ENCODE peak calls at places on chromosomes 11 and 22, in six cellular contexts. J, V, X, I, N and C are unnamed samples.

GRCh38 chr11:66113132-66113856 is 43.2 kb downstream of the PACS1 start:
- DNase-seq in J (peak), V (peak), X (no peak), I (no peak), N (peak), C (no peak)

GRCh38 chr11:64121637-64122410 is 44.1 kb downstream of the MACROD1 start:
- DNase-seq in J (no peak), V (peak), X (no peak), I (peak), N (peak), C (no peak)

GRCh38 chr11:86486261-86487030 is 111.8 kb downstream of the CCDC81 start:
- DNase-seq in J (no peak), V (no peak), X (no peak), I (no peak), N (peak), C (no peak)

GRCh38 chr11:36213050-36213840 is 76.0 kb downstream of the COMMD9 start:
- DNase-seq in J (no peak), V (no peak), X (no peak), I (no peak), N (no peak), C (no peak)

GRCh38 chr11:9057032-9057431 is 34.4 kb downstream of the SCUBE2 start:
- DNase-seq in J (no peak), V (no peak), X (no peak), I (no peak), N (no peak), C (no peak)

GRCh38 chr11:111770581-111771134 is 4.5 kb upstream of the PPP2R1B start:
- DNase-seq in J (no peak), V (peak), X (no peak), I (no peak), N (no peak), C (no peak)

GRCh38 chr22:46738961-46739870 is 1.2 kb upstream of the CERK start:
- DNase-seq in J (peak), V (no peak), X (peak), I (no peak), N (peak), C (no peak)

GRCh38 chr11:10366568-10367331 is 61.9 kb downstream of the ADM start:
- DNase-seq in J (peak), V (peak), X (peak), I (peak), N (peak), C (peak)

GRCh38 chr11:107357877-107358276 is 99.7 kb downstream of the CWF19L2 start:
- DNase-seq in J (no peak), V (no peak), X (no peak), I (no peak), N (no peak), C (no peak)

GRCh38 chr11:31492320-31492913 is 17.0 kb downstream of the IMMP1L start:
- DNase-seq in J (no peak), V (no peak), X (no peak), I (peak), N (peak), C (no peak)

GRCh38 chr22:47201186-47201995 is 438.9 kb downstream of the TBC1D22A start:
- DNase-seq in J (no peak), V (no peak), X (peak), I (no peak), N (no peak), C (peak)

GRCh38 chr11:75424396-75424795 is 8.6 kb downstream of the KLHL35 start:
- DNase-seq in J (no peak), V (no peak), X (no peak), I (no peak), N (no peak), C (no peak)

GRCh38 chr11:68213135-68213515 is at the start of gene KMT5B:
- DNase-seq in J (no peak), V (peak), X (peak), I (no peak), N (no peak), C (no peak)

GRCh38 chr11:131661137-131661536 is 290.7 kb downstream of the NTM start:
- DNase-seq in J (no peak), V (no peak), X (no peak), I (no peak), N (peak), C (no peak)

GRCh38 chr22:20258584-20259335 is 9.4 kb downstream of the RTN4R start:
- DNase-seq in J (no peak), V (no peak), X (no peak), I (no peak), N (no peak), C (no peak)

GRCh38 chr11:130449246-130449990 is 973 bp downstream of the ADAMTS15 start:
- DNase-seq in J (no peak), V (no peak), X (no peak), I (no peak), N (peak), C (no peak)

GRCh38 chr11:1654388-1655167 is 25.0 kb downstream of the KRTAP5-5 start:
- DNase-seq in J (no peak), V (no peak), X (no peak), I (no peak), N (no peak), C (no peak)

GRCh38 chr11:27217948-27218410 is 145.0 kb downstream of the CCDC34 start:
- DNase-seq in J (no peak), V (no peak), X (no peak), I (peak), N (peak), C (no peak)

GRCh38 chr11:117664897-117665296 is 132.1 kb downstream of the DSCAML1 start:
- DNase-seq in J (no peak), V (no peak), X (no peak), I (no peak), N (no peak), C (no peak)

GRCh38 chr22:17786435-17787158 is 12.3 kb upstream of the BID start:
- DNase-seq in J (no peak), V (no peak), X (peak), I (no peak), N (peak), C (no peak)

GRCh38 chr22:46030241-46030880 is 53.4 kb upstream of the WNT7B start:
- DNase-seq in J (no peak), V (no peak), X (no peak), I (no peak), N (no peak), C (no peak)

GRCh38 chr11:64852804-64853520 is 8.5 kb upstream of the CDC42BPG start:
- DNase-seq in J (no peak), V (no peak), X (no peak), I (no peak), N (no peak), C (no peak)

GRCh38 chr11:132504501-132505041 is 1027.7 kb downstream of the OPCML start:
- DNase-seq in J (no peak), V (no peak), X (no peak), I (no peak), N (no peak), C (no peak)

GRCh38 chr22:44448271-44448780 is 49.7 kb downstream of the RTL6 start:
- DNase-seq in J (peak), V (peak), X (peak), I (peak), N (peak), C (no peak)

GRCh38 chr22:35684270-35684700 is 33.4 kb upstream of the APOL5 start:
- DNase-seq in J (no peak), V (no peak), X (no peak), I (peak), N (peak), C (no peak)

GRCh38 chr11:2156416-2157182 is 4.4 kb downstream of the INS start:
- DNase-seq in J (peak), V (peak), X (peak), I (no peak), N (peak), C (peak)

GRCh38 chr11:35292290-35292689 is 127.1 kb downstream of the SLC1A2 start:
- DNase-seq in J (no peak), V (no peak), X (no peak), I (no peak), N (no peak), C (no peak)

GRCh38 chr11:44051171-44051570 is 3.4 kb downstream of the ACCSL start:
- DNase-seq in J (no peak), V (no peak), X (no peak), I (no peak), N (no peak), C (no peak)

GRCh38 chr22:45159652-45160462 is 3.9 kb upstream of the NUP50 start:
- DNase-seq in J (peak), V (peak), X (peak), I (no peak), N (peak), C (no peak)

GRCh38 chr22:26825960-26826359 is 168.6 kb downstream of the MIAT start:
- DNase-seq in J (no peak), V (no peak), X (no peak), I (no peak), N (no peak), C (no peak)

GRCh38 chr11:2760196-2760871 is 60.5 kb upstream of the KCNQ1OT1 start:
- DNase-seq in J (no peak), V (no peak), X (peak), I (no peak), N (no peak), C (peak)

GRCh38 chr11:60915250-60915914 is 1.4 kb downstream of the TMEM109 start:
- DNase-seq in J (peak), V (peak), X (peak), I (no peak), N (peak), C (no peak)

GRCh38 chr22:46461566-46462180 is 75.7 kb downstream of the CELSR1 start:
- DNase-seq in J (no peak), V (no peak), X (no peak), I (no peak), N (no peak), C (no peak)

GRCh38 chr11:73321342-73322110 is 13.4 kb downstream of the ARHGEF17 start:
- DNase-seq in J (no peak), V (no peak), X (no peak), I (no peak), N (peak), C (no peak)

GRCh38 chr11:116078101-116078561 is 573.9 kb upstream of the CADM1 start:
- DNase-seq in J (no peak), V (no peak), X (no peak), I (no peak), N (peak), C (no peak)

GRCh38 chr11:65574963-65575567 is 788 bp upstream of the EHBP1L1 start:
- DNase-seq in J (no peak), V (peak), X (peak), I (no peak), N (no peak), C (no peak)

GRCh38 chr11:24515632-24516031 is 18.8 kb downstream of the LUZP2 start:
- DNase-seq in J (no peak), V (no peak), X (no peak), I (no peak), N (no peak), C (no peak)
- TF ChIP-seq CTCF in J (no peak), V (no peak), X (no peak), I (no peak), N (no peak), C (peak)

GRCh38 chr11:17988465-17988864 is 24.4 kb downstream of the SERGEF start:
- DNase-seq in J (no peak), V (no peak), X (no peak), I (no peak), N (no peak), C (no peak)

GRCh38 chr11:17986007-17986710 is 26.7 kb downstream of the SERGEF start:
- DNase-seq in J (no peak), V (peak), X (no peak), I (peak), N (peak), C (no peak)

GRCh38 chr11:17987826-17988225 is 25.0 kb downstream of the SERGEF start:
- DNase-seq in J (no peak), V (no peak), X (no peak), I (no peak), N (no peak), C (no peak)

GRCh38 chr11:17985517-17985916 is 27.3 kb downstream of the SERGEF start:
- DNase-seq in J (no peak), V (peak), X (peak), I (no peak), N (peak), C (no peak)

GRCh38 chr11:17986711-17987220 is 26.1 kb downstream of the SERGEF start:
- DNase-seq in J (no peak), V (no peak), X (no peak), I (no peak), N (no peak), C (no peak)
- TF ChIP-seq CTCF in J (no peak), V (peak), X (no peak), I (peak), N (peak), C (peak)

GRCh38 chr11:114400974-114401223 is 433 bp downstream of the RBM7 start:
- DNase-seq in J (no peak), V (no peak), X (no peak), I (no peak), N (no peak), C (no peak)

GRCh38 chr11:114399903-114400221 is 449 bp downstream of the C11orf71 start:
- DNase-seq in J (peak), V (no peak), X (peak), I (no peak), N (no peak), C (no peak)

GRCh38 chr11:114399490-114399889 is 821 bp downstream of the C11orf71 start:
- DNase-seq in J (no peak), V (peak), X (no peak), I (no peak), N (no peak), C (no peak)

GRCh38 chr11:114398303-114398920 is 1.9 kb downstream of the C11orf71 start:
- DNase-seq in J (no peak), V (peak), X (no peak), I (no peak), N (peak), C (no peak)

DNA sequence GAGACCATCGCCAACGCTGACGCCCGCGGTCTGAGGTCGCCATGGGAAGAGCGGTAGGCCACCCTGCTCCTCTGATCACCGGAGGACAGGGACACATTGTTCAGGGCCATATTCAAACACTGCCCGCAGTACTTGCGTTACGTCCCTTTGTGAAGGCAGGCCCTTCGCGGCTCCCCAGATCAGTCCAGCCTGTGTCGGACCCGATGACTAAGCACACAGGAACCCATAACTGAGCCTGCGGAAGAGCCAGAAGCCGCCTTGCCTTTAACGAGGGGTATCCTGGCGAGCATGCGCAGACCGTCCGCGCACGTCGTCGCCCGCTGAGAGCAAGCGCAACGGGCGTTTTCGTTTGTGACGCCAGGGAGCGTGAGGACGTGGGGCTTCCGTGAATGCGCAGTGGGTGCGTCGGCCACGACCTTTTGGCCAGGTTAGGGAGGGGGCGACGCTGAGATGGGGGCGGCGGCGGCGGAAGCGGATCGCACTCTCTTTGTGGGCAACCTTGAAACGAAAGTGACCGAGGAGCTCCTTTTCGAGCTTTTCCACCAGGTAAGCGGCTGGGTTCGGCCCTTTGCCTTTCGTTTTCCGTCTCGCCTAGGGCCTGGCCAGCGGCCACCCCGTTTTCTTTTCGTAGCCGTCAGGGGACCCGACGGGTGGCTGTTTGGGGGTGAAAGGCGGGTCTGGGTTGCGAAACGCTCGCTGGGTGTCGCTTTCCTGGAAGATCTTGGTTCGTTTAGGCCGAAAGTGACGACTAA is at the start of the genes C11orf71 and RBM7:
- DNase-seq in J (peak), V (peak), X (peak), I (peak), N (peak), C (peak)
- TF ChIP-seq CTCF in J (no peak), V (peak), X (no peak), I (no peak), N (peak), C (no peak)

DNA sequence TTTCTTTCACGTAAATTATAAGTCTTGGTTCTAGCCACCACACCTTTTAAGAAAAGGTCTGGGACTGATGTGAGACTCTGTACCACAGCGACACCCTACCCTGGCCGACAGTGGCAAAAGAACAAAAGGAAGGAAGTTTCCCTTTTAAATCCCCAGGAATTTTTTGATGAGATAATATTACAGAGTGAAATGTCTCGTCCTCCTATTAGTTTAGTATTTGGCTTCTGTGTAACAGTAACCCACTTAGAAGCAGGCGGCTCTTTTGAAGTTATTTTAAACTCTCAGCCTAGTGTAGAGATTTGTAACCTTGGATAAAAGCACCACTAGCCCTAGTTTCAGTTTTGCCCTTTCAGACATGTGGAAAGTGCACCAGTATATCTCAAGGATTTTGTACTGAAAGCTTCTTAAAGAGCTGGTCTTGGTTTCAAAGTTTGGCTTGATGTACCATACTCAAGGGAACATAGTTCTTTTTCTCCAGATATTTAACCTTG is 84.1 kb downstream of the C22orf31 start:
- DNase-seq in J (no peak), V (no peak), X (peak), I (no peak), N (peak), C (no peak)
- TF ChIP-seq CTCF in J (peak), V (no peak), X (no peak), I (no peak), N (no peak), C (no peak)

DNA sequence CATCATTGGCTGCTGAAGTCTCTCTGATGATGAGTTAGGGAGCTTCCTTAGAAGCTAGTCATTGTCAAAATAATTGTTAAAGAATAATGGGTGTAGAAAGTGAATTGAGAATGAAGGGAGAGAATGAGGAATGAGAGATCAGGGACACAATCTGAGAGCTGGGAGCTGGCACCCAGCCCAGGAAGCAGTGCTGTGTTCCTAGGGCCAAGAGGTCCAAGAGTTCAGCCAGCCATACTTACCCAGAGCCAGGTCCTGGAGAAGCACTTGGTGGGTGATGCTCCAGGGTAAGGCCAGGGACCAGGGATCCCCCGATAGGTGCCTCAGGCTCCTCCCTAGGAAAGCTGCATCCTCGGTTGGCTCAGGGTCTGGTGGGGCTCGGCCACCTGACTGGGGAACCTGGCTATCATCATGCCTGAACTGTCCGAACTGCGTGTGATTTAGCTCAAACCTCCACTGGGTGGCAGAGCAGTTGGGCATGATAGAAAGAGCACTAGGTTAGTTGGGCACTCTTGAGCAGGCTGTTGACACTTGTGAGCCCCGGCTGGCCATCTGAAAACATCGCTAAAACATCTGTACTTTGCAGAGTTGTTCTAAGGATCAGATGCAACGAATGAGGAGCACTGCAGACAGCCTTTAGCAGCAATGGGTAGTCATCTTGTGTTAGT is 123.9 kb upstream of the NCAM1 start:
- DNase-seq in J (no peak), V (peak), X (peak), I (no peak), N (no peak), C (no peak)
- TF ChIP-seq CTCF in J (no peak), V (peak), X (no peak), I (no peak), N (no peak), C (peak)

DNA sequence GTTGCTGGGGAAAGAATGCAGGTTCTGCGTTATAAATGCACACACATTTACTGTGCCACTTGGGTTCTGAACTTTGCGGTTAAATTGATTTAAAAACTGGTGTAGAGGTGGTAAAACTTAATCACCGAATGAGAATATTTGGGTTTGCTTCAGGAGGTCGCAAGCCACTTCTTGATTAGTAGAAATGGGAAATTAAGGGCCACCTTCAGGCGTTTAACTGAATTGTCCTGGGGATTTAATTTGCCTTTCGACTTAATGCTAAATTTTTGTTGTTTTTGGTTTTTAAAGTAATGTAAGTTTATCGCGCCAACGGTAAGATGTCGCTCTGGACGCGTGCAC is 460 bp upstream of the NCR3LG1 start:
- DNase-seq in J (no peak), V (no peak), X (no peak), I (no peak), N (no peak), C (no peak)
- TF ChIP-seq CTCF in J (peak), V (peak), X (no peak), I (peak), N (peak), C (peak)

GRCh38 chr22:29342577-29343312 is 27.2 kb upstream of the RASL10A start:
- DNase-seq in J (no peak), V (no peak), X (peak), I (no peak), N (peak), C (no peak)
- TF ChIP-seq CTCF in J (no peak), V (no peak), X (no peak), I (no peak), N (no peak), C (no peak)